ENCODE peak calls at places on chromosome 2, in six cellular contexts. One of them, this sample, is unnamed.

GRCh38 chr2:73841912-73842738 is 13.4 kb downstream of the STAMBP start:
- DNase-seq in activated CD8-positive, alpha-beta T cell treated with anti-CD3 and anti-CD28 coated beads for 36 hours: no peak
- DNase-seq in lower lobe of right lung: no peak
- DNase-seq in IMR-90: no peak
- DNase-seq in GM13977: no peak
- DNase-seq in HepG2: peak
- DNase-seq in this sample: no peak

GRCh38 chr2:222296311-222296736 is 2.5 kb downstream of the PAX3 start:
- DNase-seq in activated CD8-positive, alpha-beta T cell treated with anti-CD3 and anti-CD28 coated beads for 36 hours: no peak
- DNase-seq in lower lobe of right lung: no peak
- DNase-seq in IMR-90: no peak
- DNase-seq in GM13977: no peak
- DNase-seq in HepG2: no peak
- DNase-seq in this sample: no peak

GRCh38 chr2:72115361-72116080 is 32.1 kb downstream of the CYP26B1 start:
- DNase-seq in activated CD8-positive, alpha-beta T cell treated with anti-CD3 and anti-CD28 coated beads for 36 hours: no peak
- DNase-seq in lower lobe of right lung: peak
- DNase-seq in IMR-90: peak
- DNase-seq in GM13977: no peak
- DNase-seq in HepG2: no peak
- DNase-seq in this sample: no peak

GRCh38 chr2:37262510-37262909 is 31.1 kb downstream of the NDUFAF7 start:
- DNase-seq in activated CD8-positive, alpha-beta T cell treated with anti-CD3 and anti-CD28 coated beads for 36 hours: no peak
- DNase-seq in lower lobe of right lung: no peak
- DNase-seq in IMR-90: no peak
- DNase-seq in GM13977: no peak
- DNase-seq in HepG2: no peak
- DNase-seq in this sample: no peak

GRCh38 chr2:23992931-23993330 is 17.0 kb upstream of the MFSD2B start:
- DNase-seq in activated CD8-positive, alpha-beta T cell treated with anti-CD3 and anti-CD28 coated beads for 36 hours: no peak
- DNase-seq in lower lobe of right lung: no peak
- DNase-seq in IMR-90: no peak
- DNase-seq in GM13977: no peak
- DNase-seq in HepG2: no peak
- DNase-seq in this sample: no peak

GRCh38 chr2:234330902-234331301 is 166.0 kb downstream of the ARL4C start:
- DNase-seq in activated CD8-positive, alpha-beta T cell treated with anti-CD3 and anti-CD28 coated beads for 36 hours: no peak
- DNase-seq in lower lobe of right lung: no peak
- DNase-seq in IMR-90: no peak
- DNase-seq in GM13977: no peak
- DNase-seq in HepG2: no peak
- DNase-seq in this sample: no peak

GRCh38 chr2:26730950-26731349 is 33.1 kb upstream of the SLC35F6 start:
- DNase-seq in activated CD8-positive, alpha-beta T cell treated with anti-CD3 and anti-CD28 coated beads for 36 hours: no peak
- DNase-seq in lower lobe of right lung: no peak
- DNase-seq in IMR-90: no peak
- DNase-seq in GM13977: no peak
- DNase-seq in HepG2: no peak
- DNase-seq in this sample: no peak

GRCh38 chr2:216520156-216520555 is 21.5 kb downstream of the RPL37A start:
- DNase-seq in activated CD8-positive, alpha-beta T cell treated with anti-CD3 and anti-CD28 coated beads for 36 hours: no peak
- DNase-seq in lower lobe of right lung: no peak
- DNase-seq in IMR-90: peak
- DNase-seq in GM13977: no peak
- DNase-seq in HepG2: no peak
- DNase-seq in this sample: no peak

GRCh38 chr2:219292616-219293015 is 13.4 kb downstream of the DNAJB2 start:
- DNase-seq in activated CD8-positive, alpha-beta T cell treated with anti-CD3 and anti-CD28 coated beads for 36 hours: no peak
- DNase-seq in lower lobe of right lung: no peak
- DNase-seq in IMR-90: no peak
- DNase-seq in GM13977: no peak
- DNase-seq in HepG2: no peak
- DNase-seq in this sample: no peak

GRCh38 chr2:171793691-171794678 is 100.1 kb downstream of the SLC25A12 start:
- DNase-seq in activated CD8-positive, alpha-beta T cell treated with anti-CD3 and anti-CD28 coated beads for 36 hours: no peak
- DNase-seq in lower lobe of right lung: no peak
- DNase-seq in IMR-90: peak
- DNase-seq in GM13977: no peak
- DNase-seq in HepG2: no peak
- DNase-seq in this sample: peak

GRCh38 chr2:30708491-30709290 is 98.6 kb downstream of the CAPN13 start:
- DNase-seq in activated CD8-positive, alpha-beta T cell treated with anti-CD3 and anti-CD28 coated beads for 36 hours: no peak
- DNase-seq in lower lobe of right lung: no peak
- DNase-seq in IMR-90: peak
- DNase-seq in GM13977: no peak
- DNase-seq in HepG2: no peak
- DNase-seq in this sample: no peak
- TF ChIP-seq CTCF in activated CD8-positive, alpha-beta T cell treated with anti-CD3 and anti-CD28 coated beads for 36 hours: peak
- TF ChIP-seq CTCF in lower lobe of right lung: peak
- TF ChIP-seq CTCF in IMR-90: peak
- TF ChIP-seq CTCF in GM13977: peak
- TF ChIP-seq CTCF in HepG2: peak
- TF ChIP-seq CTCF in this sample: peak

DNA sequence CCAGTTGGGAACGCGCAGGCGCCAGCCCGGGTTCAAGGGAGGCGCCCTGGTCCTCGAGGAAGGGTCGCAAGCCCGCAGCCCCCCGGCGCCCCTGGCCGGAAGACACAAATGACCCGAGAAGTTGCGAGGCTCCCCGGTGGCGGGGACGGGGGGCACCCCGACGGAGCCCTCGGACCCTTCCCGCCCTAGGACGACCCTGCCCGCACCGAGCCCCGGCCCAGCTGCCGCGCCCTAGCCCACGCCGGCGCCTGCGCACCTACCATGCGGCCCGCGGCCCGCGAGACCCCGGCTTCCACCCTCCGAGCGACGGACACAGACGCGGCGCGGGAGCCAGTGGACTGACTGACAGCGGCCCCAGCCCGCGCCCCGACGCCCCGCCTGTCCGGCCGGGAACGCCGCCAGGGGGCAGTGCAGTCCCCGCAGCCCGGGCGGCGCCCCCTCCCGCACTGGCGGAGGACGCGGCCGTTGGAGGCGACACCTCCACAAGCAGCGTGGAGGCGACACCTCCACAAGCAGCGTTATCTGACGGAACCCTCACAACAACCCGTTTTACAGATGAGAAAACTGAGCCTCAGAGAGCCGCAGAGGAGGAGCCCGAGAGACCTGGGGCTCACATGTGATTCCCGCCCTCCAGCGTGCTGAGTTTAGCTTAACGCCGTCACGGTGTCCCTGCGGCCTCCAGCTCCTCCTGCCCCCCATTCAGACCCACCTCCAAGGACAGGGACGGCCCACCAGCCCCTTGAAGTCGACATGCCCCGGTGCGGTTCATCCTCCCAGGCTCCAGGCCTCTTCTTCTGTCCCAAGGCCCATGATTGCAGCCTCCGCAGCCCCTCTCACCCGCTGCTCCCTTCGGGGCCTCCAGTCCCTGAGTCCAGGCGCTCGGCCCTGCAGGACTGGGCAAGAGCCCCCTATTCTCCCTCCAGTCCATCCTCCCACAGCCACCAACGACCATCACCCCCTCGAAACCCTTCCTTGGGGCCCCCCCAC is at the start of gene NMUR1:
- DNase-seq in activated CD8-positive, alpha-beta T cell treated with anti-CD3 and anti-CD28 coated beads for 36 hours: peak
- DNase-seq in lower lobe of right lung: peak
- DNase-seq in IMR-90: no peak
- DNase-seq in GM13977: peak
- DNase-seq in HepG2: no peak
- DNase-seq in this sample: peak
- TF ChIP-seq CTCF in activated CD8-positive, alpha-beta T cell treated with anti-CD3 and anti-CD28 coated beads for 36 hours: peak
- TF ChIP-seq CTCF in lower lobe of right lung: peak
- TF ChIP-seq CTCF in IMR-90: peak
- TF ChIP-seq CTCF in GM13977: peak
- TF ChIP-seq CTCF in HepG2: peak
- TF ChIP-seq CTCF in this sample: peak

GRCh38 chr2:99554238-99554637 is 64.4 kb upstream of the REV1 start:
- DNase-seq in activated CD8-positive, alpha-beta T cell treated with anti-CD3 and anti-CD28 coated beads for 36 hours: no peak
- DNase-seq in lower lobe of right lung: no peak
- DNase-seq in IMR-90: no peak
- DNase-seq in GM13977: no peak
- DNase-seq in HepG2: no peak
- DNase-seq in this sample: no peak
- TF ChIP-seq CTCF in activated CD8-positive, alpha-beta T cell treated with anti-CD3 and anti-CD28 coated beads for 36 hours: no peak
- TF ChIP-seq CTCF in lower lobe of right lung: no peak
- TF ChIP-seq CTCF in IMR-90: no peak
- TF ChIP-seq CTCF in GM13977: no peak
- TF ChIP-seq CTCF in HepG2: peak
- TF ChIP-seq CTCF in this sample: no peak

GRCh38 chr2:20667151-20667530 is 197 bp downstream of the GDF7 start:
- DNase-seq in activated CD8-positive, alpha-beta T cell treated with anti-CD3 and anti-CD28 coated beads for 36 hours: peak
- DNase-seq in lower lobe of right lung: no peak
- DNase-seq in IMR-90: no peak
- DNase-seq in GM13977: peak
- DNase-seq in HepG2: no peak
- DNase-seq in this sample: peak

GRCh38 chr2:20665261-20666113 is 1.5 kb upstream of the GDF7 start:
- DNase-seq in activated CD8-positive, alpha-beta T cell treated with anti-CD3 and anti-CD28 coated beads for 36 hours: peak
- DNase-seq in lower lobe of right lung: no peak
- DNase-seq in IMR-90: no peak
- DNase-seq in GM13977: no peak
- DNase-seq in HepG2: no peak
- DNase-seq in this sample: peak

GRCh38 chr2:20666114-20666363 is 905 bp upstream of the GDF7 start:
- DNase-seq in activated CD8-positive, alpha-beta T cell treated with anti-CD3 and anti-CD28 coated beads for 36 hours: no peak
- DNase-seq in lower lobe of right lung: no peak
- DNase-seq in IMR-90: no peak
- DNase-seq in GM13977: no peak
- DNase-seq in HepG2: no peak
- DNase-seq in this sample: peak

GRCh38 chr2:20667531-20668401 is 822 bp downstream of the GDF7 start:
- DNase-seq in activated CD8-positive, alpha-beta T cell treated with anti-CD3 and anti-CD28 coated beads for 36 hours: no peak
- DNase-seq in lower lobe of right lung: peak
- DNase-seq in IMR-90: no peak
- DNase-seq in GM13977: no peak
- DNase-seq in HepG2: no peak
- DNase-seq in this sample: peak

DNA sequence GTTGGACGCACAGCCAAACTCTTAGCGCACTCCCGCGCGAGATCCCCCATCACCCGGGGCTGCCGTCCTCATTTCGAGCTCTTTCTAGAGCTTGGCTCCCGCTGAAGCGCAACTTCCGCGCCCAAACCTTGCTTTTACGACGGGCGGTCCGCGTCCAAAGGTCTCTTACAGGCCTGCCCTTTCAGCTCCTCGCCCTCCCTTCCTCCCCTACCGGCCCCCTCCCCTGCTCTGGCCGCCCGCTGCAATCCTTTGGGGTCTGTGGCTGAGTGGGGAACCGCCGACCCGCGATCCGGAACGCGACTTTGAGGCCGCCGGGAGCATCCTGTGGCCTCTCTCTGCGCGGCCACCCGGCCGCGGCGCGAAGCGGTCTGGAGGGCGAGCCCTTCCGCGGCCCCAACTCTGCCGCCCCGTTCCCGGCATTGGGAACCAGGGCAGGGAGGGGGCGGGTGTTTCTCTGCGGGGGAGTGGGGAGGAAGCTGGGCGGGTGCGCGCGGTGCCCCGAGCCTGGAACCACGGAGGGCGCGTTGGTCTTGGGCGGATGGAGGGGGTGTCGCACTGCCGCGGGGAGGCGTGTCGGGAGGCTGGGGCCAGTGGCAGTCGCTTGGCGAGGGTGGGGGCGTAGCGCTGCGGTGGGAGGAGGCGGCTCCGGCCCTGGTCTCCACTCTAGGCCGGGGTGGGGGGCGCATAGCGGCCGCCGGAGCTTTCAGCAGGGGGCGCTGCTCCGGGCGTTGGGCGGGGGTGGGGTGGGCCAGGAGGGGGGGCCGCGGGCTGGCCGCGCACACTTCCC is at the start of gene GDF7:
- DNase-seq in activated CD8-positive, alpha-beta T cell treated with anti-CD3 and anti-CD28 coated beads for 36 hours: peak
- DNase-seq in lower lobe of right lung: no peak
- DNase-seq in IMR-90: no peak
- DNase-seq in GM13977: peak
- DNase-seq in HepG2: peak
- DNase-seq in this sample: peak
- TF ChIP-seq CTCF in activated CD8-positive, alpha-beta T cell treated with anti-CD3 and anti-CD28 coated beads for 36 hours: no peak
- TF ChIP-seq CTCF in lower lobe of right lung: no peak
- TF ChIP-seq CTCF in IMR-90: peak
- TF ChIP-seq CTCF in GM13977: peak
- TF ChIP-seq CTCF in HepG2: peak
- TF ChIP-seq CTCF in this sample: no peak

GRCh38 chr2:238094438-238095022 is 5.6 kb upstream of the ESPNL start:
- DNase-seq in activated CD8-positive, alpha-beta T cell treated with anti-CD3 and anti-CD28 coated beads for 36 hours: no peak
- DNase-seq in lower lobe of right lung: no peak
- DNase-seq in IMR-90: no peak
- DNase-seq in GM13977: peak
- DNase-seq in HepG2: no peak
- DNase-seq in this sample: no peak

GRCh38 chr2:238096311-238097011 is 3.7 kb upstream of the ESPNL start:
- DNase-seq in activated CD8-positive, alpha-beta T cell treated with anti-CD3 and anti-CD28 coated beads for 36 hours: no peak
- DNase-seq in lower lobe of right lung: no peak
- DNase-seq in IMR-90: no peak
- DNase-seq in GM13977: peak
- DNase-seq in HepG2: no peak
- DNase-seq in this sample: no peak

GRCh38 chr2:238093181-238094140 is 6.7 kb upstream of the ESPNL start:
- DNase-seq in activated CD8-positive, alpha-beta T cell treated with anti-CD3 and anti-CD28 coated beads for 36 hours: no peak
- DNase-seq in lower lobe of right lung: no peak
- DNase-seq in IMR-90: no peak
- DNase-seq in GM13977: peak
- DNase-seq in HepG2: no peak
- DNase-seq in this sample: peak

GRCh38 chr2:238097201-238097987 is 2.7 kb upstream of the ESPNL start:
- DNase-seq in activated CD8-positive, alpha-beta T cell treated with anti-CD3 and anti-CD28 coated beads for 36 hours: no peak
- DNase-seq in lower lobe of right lung: no peak
- DNase-seq in IMR-90: no peak
- DNase-seq in GM13977: peak
- DNase-seq in HepG2: no peak
- DNase-seq in this sample: peak

GRCh38 chr2:238095143-238095542 is 5.0 kb upstream of the ESPNL start:
- DNase-seq in activated CD8-positive, alpha-beta T cell treated with anti-CD3 and anti-CD28 coated beads for 36 hours: no peak
- DNase-seq in lower lobe of right lung: no peak
- DNase-seq in IMR-90: no peak
- DNase-seq in GM13977: peak
- DNase-seq in HepG2: no peak
- DNase-seq in this sample: no peak
- TF ChIP-seq CTCF in activated CD8-positive, alpha-beta T cell treated with anti-CD3 and anti-CD28 coated beads for 36 hours: no peak
- TF ChIP-seq CTCF in lower lobe of right lung: no peak
- TF ChIP-seq CTCF in IMR-90: no peak
- TF ChIP-seq CTCF in GM13977: no peak
- TF ChIP-seq CTCF in HepG2: no peak
- TF ChIP-seq CTCF in this sample: no peak

GRCh38 chr2:52144588-52144987 is 1112.7 kb upstream of the NRXN1 start:
- DNase-seq in activated CD8-positive, alpha-beta T cell treated with anti-CD3 and anti-CD28 coated beads for 36 hours: no peak
- DNase-seq in lower lobe of right lung: no peak
- DNase-seq in IMR-90: peak
- DNase-seq in GM13977: no peak
- DNase-seq in HepG2: no peak
- DNase-seq in this sample: no peak
- TF ChIP-seq CTCF in activated CD8-positive, alpha-beta T cell treated with anti-CD3 and anti-CD28 coated beads for 36 hours: no peak
- TF ChIP-seq CTCF in lower lobe of right lung: no peak
- TF ChIP-seq CTCF in IMR-90: no peak
- TF ChIP-seq CTCF in GM13977: no peak
- TF ChIP-seq CTCF in HepG2: no peak
- TF ChIP-seq CTCF in this sample: no peak

GRCh38 chr2:167790189-167790588 is 457.2 kb downstream of the STK39 start:
- DNase-seq in activated CD8-positive, alpha-beta T cell treated with anti-CD3 and anti-CD28 coated beads for 36 hours: no peak
- DNase-seq in lower lobe of right lung: no peak
- DNase-seq in IMR-90: no peak
- DNase-seq in GM13977: no peak
- DNase-seq in HepG2: no peak
- DNase-seq in this sample: no peak
- TF ChIP-seq CTCF in activated CD8-positive, alpha-beta T cell treated with anti-CD3 and anti-CD28 coated beads for 36 hours: no peak
- TF ChIP-seq CTCF in lower lobe of right lung: no peak
- TF ChIP-seq CTCF in IMR-90: no peak
- TF ChIP-seq CTCF in GM13977: no peak
- TF ChIP-seq CTCF in HepG2: peak
- TF ChIP-seq CTCF in this sample: no peak

This sample was measured in GM13976.